ENCODE peak calls at places on chromosomes 4 and X, in ten cellular contexts. One of them, this sample, is unnamed.

GRCh38 chrX:68060506-68061205 is 372.6 kb downstream of the OPHN1 start:
- DNase-seq in tibial artery: no peak
- DNase-seq in mesenchymal stem cell: no peak
- DNase-seq in CD4-positive, CD25-positive, alpha-beta regulatory T cell: no peak
- DNase-seq in pancreas: no peak
- DNase-seq in A673: no peak
- DNase-seq in fibroblast of lung: peak
- DNase-seq in cardiac fibroblast: peak
- DNase-seq in GM23338: peak
- DNase-seq in Caco-2: no peak
- DNase-seq in this sample: no peak

GRCh38 chr4:1736820-1737219 is 15.5 kb downstream of the TACC3 start:
- DNase-seq in tibial artery: no peak
- DNase-seq in mesenchymal stem cell: no peak
- DNase-seq in CD4-positive, CD25-positive, alpha-beta regulatory T cell: no peak
- DNase-seq in pancreas: no peak
- DNase-seq in A673: no peak
- DNase-seq in fibroblast of lung: no peak
- DNase-seq in cardiac fibroblast: no peak
- DNase-seq in GM23338: no peak
- DNase-seq in Caco-2: no peak
- DNase-seq in this sample: no peak

GRCh38 chrX:21509912-21510311 is 135.7 kb downstream of the CNKSR2 start:
- DNase-seq in tibial artery: no peak
- DNase-seq in mesenchymal stem cell: no peak
- DNase-seq in CD4-positive, CD25-positive, alpha-beta regulatory T cell: no peak
- DNase-seq in pancreas: no peak
- DNase-seq in A673: peak
- DNase-seq in fibroblast of lung: peak
- DNase-seq in cardiac fibroblast: peak
- DNase-seq in GM23338: no peak
- DNase-seq in Caco-2: no peak
- DNase-seq in this sample: no peak

GRCh38 chrX:38085797-38086196 is 79.4 kb downstream of the SYTL5 start:
- DNase-seq in tibial artery: no peak
- DNase-seq in mesenchymal stem cell: no peak
- DNase-seq in CD4-positive, CD25-positive, alpha-beta regulatory T cell: no peak
- DNase-seq in pancreas: no peak
- DNase-seq in A673: no peak
- DNase-seq in fibroblast of lung: no peak
- DNase-seq in cardiac fibroblast: no peak
- DNase-seq in GM23338: no peak
- DNase-seq in Caco-2: no peak
- DNase-seq in this sample: no peak

GRCh38 chr4:152577708-152578421 is 42.0 kb upstream of the FBXW7 start:
- DNase-seq in tibial artery: no peak
- DNase-seq in mesenchymal stem cell: no peak
- DNase-seq in CD4-positive, CD25-positive, alpha-beta regulatory T cell: no peak
- DNase-seq in pancreas: no peak
- DNase-seq in A673: no peak
- DNase-seq in fibroblast of lung: no peak
- DNase-seq in cardiac fibroblast: peak
- DNase-seq in GM23338: no peak
- DNase-seq in Caco-2: no peak
- DNase-seq in this sample: no peak

GRCh38 chr4:186781032-186781917 is 57.6 kb upstream of the FAT1 start:
- DNase-seq in tibial artery: no peak
- DNase-seq in mesenchymal stem cell: peak
- DNase-seq in CD4-positive, CD25-positive, alpha-beta regulatory T cell: no peak
- DNase-seq in pancreas: no peak
- DNase-seq in A673: peak
- DNase-seq in fibroblast of lung: peak
- DNase-seq in cardiac fibroblast: peak
- DNase-seq in GM23338: no peak
- DNase-seq in Caco-2: peak
- DNase-seq in this sample: no peak

GRCh38 chr4:71732706-71733105 is 51.2 kb downstream of the GC start:
- DNase-seq in tibial artery: no peak
- DNase-seq in mesenchymal stem cell: peak
- DNase-seq in CD4-positive, CD25-positive, alpha-beta regulatory T cell: no peak
- DNase-seq in pancreas: no peak
- DNase-seq in A673: peak
- DNase-seq in fibroblast of lung: peak
- DNase-seq in cardiac fibroblast: peak
- DNase-seq in GM23338: peak
- DNase-seq in Caco-2: peak
- DNase-seq in this sample: peak

GRCh38 chr4:118586357-118586790 is 98.8 kb upstream of the METTL14 start:
- DNase-seq in tibial artery: no peak
- DNase-seq in mesenchymal stem cell: no peak
- DNase-seq in CD4-positive, CD25-positive, alpha-beta regulatory T cell: no peak
- DNase-seq in pancreas: peak
- DNase-seq in A673: no peak
- DNase-seq in fibroblast of lung: no peak
- DNase-seq in cardiac fibroblast: no peak
- DNase-seq in GM23338: peak
- DNase-seq in Caco-2: no peak
- DNase-seq in this sample: no peak

GRCh38 chrX:48945517-48946348 is 11.7 kb downstream of the OTUD5 start:
- DNase-seq in tibial artery: no peak
- DNase-seq in mesenchymal stem cell: peak
- DNase-seq in CD4-positive, CD25-positive, alpha-beta regulatory T cell: peak
- DNase-seq in pancreas: peak
- DNase-seq in A673: peak
- DNase-seq in fibroblast of lung: peak
- DNase-seq in cardiac fibroblast: peak
- DNase-seq in GM23338: peak
- DNase-seq in Caco-2: peak
- DNase-seq in this sample: no peak

GRCh38 chrX:16671005-16671404 is 21.0 kb downstream of the S100G start:
- DNase-seq in tibial artery: no peak
- DNase-seq in mesenchymal stem cell: peak
- DNase-seq in CD4-positive, CD25-positive, alpha-beta regulatory T cell: peak
- DNase-seq in pancreas: no peak
- DNase-seq in A673: peak
- DNase-seq in fibroblast of lung: peak
- DNase-seq in cardiac fibroblast: peak
- DNase-seq in GM23338: peak
- DNase-seq in Caco-2: peak
- DNase-seq in this sample: peak

GRCh38 chrX:137423241-137423640 is 142.7 kb upstream of the ZIC3 start:
- DNase-seq in tibial artery: no peak
- DNase-seq in mesenchymal stem cell: no peak
- DNase-seq in CD4-positive, CD25-positive, alpha-beta regulatory T cell: no peak
- DNase-seq in pancreas: no peak
- DNase-seq in A673: no peak
- DNase-seq in fibroblast of lung: no peak
- DNase-seq in cardiac fibroblast: no peak
- DNase-seq in GM23338: no peak
- DNase-seq in Caco-2: no peak
- DNase-seq in this sample: no peak

GRCh38 chr4:3745886-3746656 is 20.1 kb upstream of the ADRA2C start:
- DNase-seq in tibial artery: no peak
- DNase-seq in mesenchymal stem cell: no peak
- DNase-seq in CD4-positive, CD25-positive, alpha-beta regulatory T cell: no peak
- DNase-seq in pancreas: no peak
- DNase-seq in A673: no peak
- DNase-seq in fibroblast of lung: no peak
- DNase-seq in cardiac fibroblast: no peak
- DNase-seq in GM23338: no peak
- DNase-seq in Caco-2: no peak
- DNase-seq in this sample: no peak

DNA sequence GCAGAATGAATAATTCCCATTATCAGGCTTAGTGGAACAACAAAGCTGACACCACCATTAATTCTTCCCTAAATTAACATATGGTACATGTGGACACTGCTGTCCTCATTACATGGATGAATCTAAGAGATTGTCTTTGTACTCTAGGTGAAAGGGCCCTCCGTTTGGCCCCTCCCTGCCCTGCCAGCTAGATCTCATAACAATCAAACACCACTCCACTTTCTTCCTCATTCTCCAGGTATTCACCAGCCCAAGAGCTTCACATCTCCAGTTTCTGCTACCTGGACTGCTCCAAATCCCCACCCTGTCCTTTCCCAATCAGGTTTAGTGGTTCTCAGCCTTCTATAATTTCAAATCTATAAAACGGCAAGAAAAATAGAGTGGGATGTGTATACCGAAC is 3.8 kb downstream of the HSD17B11 start:
- DNase-seq in tibial artery: no peak
- DNase-seq in mesenchymal stem cell: no peak
- DNase-seq in CD4-positive, CD25-positive, alpha-beta regulatory T cell: no peak
- DNase-seq in pancreas: no peak
- DNase-seq in A673: no peak
- DNase-seq in fibroblast of lung: no peak
- DNase-seq in cardiac fibroblast: no peak
- DNase-seq in GM23338: no peak
- DNase-seq in Caco-2: no peak
- DNase-seq in this sample: no peak
- H3K4me3 ChIP-seq in tibial artery: no peak
- H3K4me3 ChIP-seq in mesenchymal stem cell: no peak
- H3K4me3 ChIP-seq in CD4-positive, CD25-positive, alpha-beta regulatory T cell: peak
- H3K4me3 ChIP-seq in pancreas: no peak
- H3K4me3 ChIP-seq in A673: no peak
- H3K4me3 ChIP-seq in fibroblast of lung: no peak
- H3K4me3 ChIP-seq in cardiac fibroblast: no peak
- H3K4me3 ChIP-seq in GM23338: no peak
- H3K4me3 ChIP-seq in Caco-2: no peak
- H3K4me3 ChIP-seq in this sample: no peak

GRCh38 chr4:88752754-88753153 is 55.1 kb upstream of the NAP1L5 start:
- DNase-seq in tibial artery: no peak
- DNase-seq in mesenchymal stem cell: no peak
- DNase-seq in CD4-positive, CD25-positive, alpha-beta regulatory T cell: no peak
- DNase-seq in pancreas: peak
- DNase-seq in A673: no peak
- DNase-seq in fibroblast of lung: no peak
- DNase-seq in cardiac fibroblast: no peak
- DNase-seq in GM23338: no peak
- DNase-seq in Caco-2: no peak
- DNase-seq in this sample: no peak

GRCh38 chr4:88755454-88755853 is 57.8 kb upstream of the NAP1L5 start:
- DNase-seq in tibial artery: no peak
- DNase-seq in mesenchymal stem cell: no peak
- DNase-seq in CD4-positive, CD25-positive, alpha-beta regulatory T cell: no peak
- DNase-seq in pancreas: no peak
- DNase-seq in A673: no peak
- DNase-seq in fibroblast of lung: no peak
- DNase-seq in cardiac fibroblast: no peak
- DNase-seq in GM23338: no peak
- DNase-seq in Caco-2: no peak
- DNase-seq in this sample: no peak

GRCh38 chr4:88752076-88752463 is 54.4 kb upstream of the NAP1L5 start:
- DNase-seq in tibial artery: no peak
- DNase-seq in mesenchymal stem cell: no peak
- DNase-seq in CD4-positive, CD25-positive, alpha-beta regulatory T cell: no peak
- DNase-seq in pancreas: no peak
- DNase-seq in A673: no peak
- DNase-seq in fibroblast of lung: no peak
- DNase-seq in cardiac fibroblast: no peak
- DNase-seq in GM23338: no peak
- DNase-seq in Caco-2: no peak
- DNase-seq in this sample: no peak

GRCh38 chr4:88756149-88756548 is 58.5 kb upstream of the NAP1L5 start:
- DNase-seq in tibial artery: no peak
- DNase-seq in mesenchymal stem cell: no peak
- DNase-seq in CD4-positive, CD25-positive, alpha-beta regulatory T cell: no peak
- DNase-seq in pancreas: no peak
- DNase-seq in A673: no peak
- DNase-seq in fibroblast of lung: no peak
- DNase-seq in cardiac fibroblast: no peak
- DNase-seq in GM23338: no peak
- DNase-seq in Caco-2: no peak
- DNase-seq in this sample: no peak

GRCh38 chr4:88753658-88754431 is 56.2 kb upstream of the NAP1L5 start:
- DNase-seq in tibial artery: no peak
- DNase-seq in mesenchymal stem cell: no peak
- DNase-seq in CD4-positive, CD25-positive, alpha-beta regulatory T cell: no peak
- DNase-seq in pancreas: no peak
- DNase-seq in A673: no peak
- DNase-seq in fibroblast of lung: no peak
- DNase-seq in cardiac fibroblast: no peak
- DNase-seq in GM23338: no peak
- DNase-seq in Caco-2: peak
- DNase-seq in this sample: no peak
- H3K4me3 ChIP-seq in tibial artery: no peak
- H3K4me3 ChIP-seq in mesenchymal stem cell: no peak
- H3K4me3 ChIP-seq in CD4-positive, CD25-positive, alpha-beta regulatory T cell: no peak
- H3K4me3 ChIP-seq in pancreas: no peak
- H3K4me3 ChIP-seq in A673: no peak
- H3K4me3 ChIP-seq in fibroblast of lung: no peak
- H3K4me3 ChIP-seq in cardiac fibroblast: no peak
- H3K4me3 ChIP-seq in GM23338: no peak
- H3K4me3 ChIP-seq in Caco-2: no peak
- H3K4me3 ChIP-seq in this sample: no peak

GRCh38 chr4:59044316-59044715 is 1934.1 kb upstream of the IGFBP7 start:
- DNase-seq in tibial artery: no peak
- DNase-seq in mesenchymal stem cell: no peak
- DNase-seq in CD4-positive, CD25-positive, alpha-beta regulatory T cell: no peak
- DNase-seq in pancreas: no peak
- DNase-seq in A673: no peak
- DNase-seq in fibroblast of lung: no peak
- DNase-seq in cardiac fibroblast: no peak
- DNase-seq in GM23338: no peak
- DNase-seq in Caco-2: no peak
- DNase-seq in this sample: no peak
- H3K4me3 ChIP-seq in tibial artery: no peak
- H3K4me3 ChIP-seq in mesenchymal stem cell: no peak
- H3K4me3 ChIP-seq in CD4-positive, CD25-positive, alpha-beta regulatory T cell: no peak
- H3K4me3 ChIP-seq in pancreas: no peak
- H3K4me3 ChIP-seq in A673: no peak
- H3K4me3 ChIP-seq in fibroblast of lung: no peak
- H3K4me3 ChIP-seq in cardiac fibroblast: no peak
- H3K4me3 ChIP-seq in GM23338: no peak
- H3K4me3 ChIP-seq in Caco-2: no peak
- H3K4me3 ChIP-seq in this sample: no peak

DNA sequence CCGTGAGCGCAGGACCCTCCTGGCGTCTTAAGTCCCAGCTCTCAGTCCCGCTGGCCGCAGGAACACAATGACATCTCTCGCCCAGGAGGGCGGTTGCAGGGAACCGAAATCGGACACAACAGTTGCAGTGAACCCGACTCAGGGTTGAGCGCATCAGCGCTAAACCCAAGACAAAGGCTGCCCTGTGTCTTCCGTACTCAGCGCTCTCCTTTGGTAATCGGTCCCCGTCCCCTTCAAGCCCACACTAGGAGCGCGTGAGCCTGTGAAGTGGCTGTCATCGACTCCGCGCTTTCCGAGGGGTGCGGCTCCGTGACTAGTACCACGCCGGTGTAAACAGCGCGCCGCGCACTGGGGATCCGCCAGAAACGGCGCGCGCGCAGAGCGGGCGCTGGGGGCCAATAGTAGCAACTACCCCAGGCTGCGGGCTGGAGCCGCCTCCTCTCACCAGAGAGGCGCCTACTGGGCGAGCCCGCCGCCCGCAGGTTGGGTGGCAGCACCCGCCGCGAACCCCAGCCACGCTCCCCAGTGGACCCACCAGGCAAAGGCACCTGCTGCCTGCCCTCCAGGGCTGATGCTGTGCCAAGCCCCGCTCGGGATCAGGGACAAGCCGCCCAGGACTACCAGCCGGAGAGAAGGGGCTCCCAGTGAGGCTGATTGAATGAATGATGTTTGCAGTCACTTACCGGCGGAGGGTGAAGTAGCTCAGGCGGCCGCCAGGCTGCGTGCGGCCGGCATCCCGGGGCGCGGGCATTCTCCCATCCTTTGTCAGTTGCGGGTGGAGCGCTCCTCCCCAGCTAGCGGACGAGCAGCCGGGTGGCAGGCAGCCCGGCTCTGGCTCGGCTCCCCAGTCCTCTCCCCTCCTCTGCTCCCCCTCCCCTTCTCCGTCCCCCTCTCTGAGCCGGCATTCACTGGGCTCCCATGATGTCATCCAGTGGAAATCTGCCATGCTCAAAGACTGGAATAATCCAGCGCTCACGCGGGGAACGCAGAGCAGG is 370.4 kb upstream of the SMIM31 start:
- DNase-seq in tibial artery: peak
- DNase-seq in mesenchymal stem cell: peak
- DNase-seq in CD4-positive, CD25-positive, alpha-beta regulatory T cell: no peak
- DNase-seq in pancreas: no peak
- DNase-seq in A673: peak
- DNase-seq in fibroblast of lung: peak
- DNase-seq in cardiac fibroblast: no peak
- DNase-seq in GM23338: peak
- DNase-seq in Caco-2: no peak
- DNase-seq in this sample: no peak
- H3K4me3 ChIP-seq in tibial artery: peak
- H3K4me3 ChIP-seq in mesenchymal stem cell: peak
- H3K4me3 ChIP-seq in CD4-positive, CD25-positive, alpha-beta regulatory T cell: no peak
- H3K4me3 ChIP-seq in pancreas: no peak
- H3K4me3 ChIP-seq in A673: peak
- H3K4me3 ChIP-seq in fibroblast of lung: peak
- H3K4me3 ChIP-seq in cardiac fibroblast: no peak
- H3K4me3 ChIP-seq in GM23338: peak
- H3K4me3 ChIP-seq in Caco-2: no peak
- H3K4me3 ChIP-seq in this sample: no peak

This sample was measured in Jurkat, Clone E6-1.